ENCODE peak calls at places on chromosome 22, in nine cellular contexts. B is M059J; J is activated naive CD4-positive, alpha-beta T cell treated with anti-CD3 and anti-CD28 coated beads, Interleukin-2, amount 50 U/mL, for 16 hours; H is stimulated activated naive CD8-positive, alpha-beta T cell treated with anti-CD3 and anti-CD28 coated beads, Interleukin-15, amount 100 ng/mL, for 72 hours; T is endothelial cell; L is NCI-H146; A is T-helper 2 cell; S is Calu3; C is anterior cingulate cortex. O is an unnamed sample.

GRCh38 chr22:37343343-37343742 is 61.0 kb downstream of the CYTH4 start:
- DNase-seq in B (no peak), J (no peak), H (no peak), T (no peak), L (no peak), A (no peak), S (no peak), C (peak; percentile 52), O (no peak)

GRCh38 chr22:42947211-42947990 is 67.5 kb downstream of the PACSIN2 start:
- DNase-seq in B (peak; percentile 85), J (no peak), H (no peak), T (no peak), L (peak; percentile 80), A (no peak), S (peak; percentile 86), C (no peak), O (no peak)

GRCh38 chr22:40491990-40492631 is 121.7 kb downstream of the SGSM3 start:
- DNase-seq in B (peak; percentile 65), J (no peak), H (no peak), T (no peak), L (no peak), A (no peak), S (no peak), C (peak; percentile 35), O (peak; percentile 76)

GRCh38 chr22:21816787-21817496 is 50.5 kb downstream of the MAPK1 start:
- DNase-seq in B (peak; percentile 94), J (no peak), H (no peak), T (no peak), L (peak; percentile 39), A (no peak), S (peak; percentile 36), C (no peak), O (peak; percentile 71)

GRCh38 chr22:46150615-46151423 is 493 bp downstream of the PPARA start:
- DNase-seq in B (no peak), J (peak; percentile 61), H (peak; percentile 68), T (peak; percentile 40), L (peak; percentile 20), A (peak; percentile 44), S (peak; percentile 44), C (no peak), O (peak; percentile 74)

GRCh38 chr22:33000342-33001280 is 57.6 kb downstream of the SYN3 start:
- DNase-seq in B (peak; percentile 47), J (peak; percentile 40), H (peak; percentile 17), T (peak; percentile 92), L (peak; percentile 14), A (peak; percentile 5), S (peak; percentile 71), C (peak; percentile 48), O (peak; percentile 37)

GRCh38 chr22:35746946-35747703 is 29.5 kb downstream of the APOL5 start:
- DNase-seq in B (no peak), J (no peak), H (no peak), T (no peak), L (no peak), A (no peak), S (no peak), C (no peak), O (no peak)

GRCh38 chr22:11307996-11308395 is 4220.0 kb upstream of the OR11H1 start:
- DNase-seq in B (no peak), J (no peak), H (no peak), T (no peak), L (no peak), A (no peak), S (no peak), C (no peak), O (no peak)

GRCh38 chr22:27669798-27670599 is 131.6 kb downstream of the MN1 start:
- DNase-seq in B (peak; percentile 35), J (no peak), H (no peak), T (no peak), L (no peak), A (no peak), S (peak; percentile 24), C (no peak), O (no peak)

GRCh38 chr22:37241351-37242142 is 2.5 kb downstream of the RAC2 start:
- DNase-seq in B (no peak), J (peak; percentile 37), H (peak; percentile 45), T (no peak), L (no peak), A (no peak), S (no peak), C (no peak), O (no peak)

GRCh38 chr22:46528121-46528610 is 9.3 kb downstream of the CELSR1 start:
- DNase-seq in B (peak; percentile 95), J (no peak), H (no peak), T (no peak), L (no peak), A (no peak), S (peak; percentile 69), C (no peak), O (no peak)

GRCh38 chr22:47219789-47220188 is 457.3 kb downstream of the TBC1D22A start:
- DNase-seq in B (no peak), J (no peak), H (no peak), T (no peak), L (no peak), A (no peak), S (no peak), C (no peak), O (no peak)

GRCh38 chr22:38513063-38513462 is 7.0 kb upstream of the DDX17 start:
- DNase-seq in B (no peak), J (peak; percentile 41), H (peak; percentile 34), T (peak; percentile 43), L (peak; percentile 24), A (no peak), S (peak; percentile 45), C (no peak), O (peak; percentile 54)

GRCh38 chr22:20106205-20106848 is 9.6 kb upstream of the RANBP1 start:
- DNase-seq in B (no peak), J (no peak), H (no peak), T (no peak), L (no peak), A (no peak), S (no peak), C (no peak), O (no peak)

GRCh38 chr22:46996595-46997310 is 234.3 kb downstream of the TBC1D22A start:
- DNase-seq in B (peak; percentile 4), J (no peak), H (no peak), T (no peak), L (no peak), A (no peak), S (peak; percentile 12), C (no peak), O (no peak)

GRCh38 chr22:38566726-38567504 is 3.1 kb downstream of the DMC1 start:
- DNase-seq in B (no peak), J (no peak), H (no peak), T (no peak), L (no peak), A (no peak), S (no peak), C (peak; percentile 51), O (no peak)

GRCh38 chr22:20904980-20905355 is 12.2 kb upstream of the CRKL start:
- DNase-seq in B (no peak), J (no peak), H (no peak), T (no peak), L (no peak), A (no peak), S (no peak), C (no peak), O (no peak)

GRCh38 chr22:23100124-23100801 is 29.9 kb downstream of the GNAZ start:
- DNase-seq in B (no peak), J (no peak), H (no peak), T (no peak), L (peak; percentile 73), A (no peak), S (no peak), C (no peak), O (no peak)

GRCh38 chr22:22692707-22693530 is 48.5 kb downstream of the GGTLC2 start:
- DNase-seq in B (peak; percentile 69), J (peak; percentile 74), H (peak; percentile 50), T (peak; percentile 70), L (peak; percentile 74), A (peak; percentile 55), S (peak; percentile 97), C (no peak), O (peak; percentile 70)

O was measured in GM10248.